ENCODE peak calls at places on chromosomes 11 and 22, in ten cellular contexts. C, Q, Z, T, N, O, G, E, R and K are unnamed samples.

GRCh38 chr11:134659882-134660281 is 247.8 kb upstream of the B3GAT1 start:
- DNase-seq in N (no peak), T (no peak), R (no peak), Z (no peak), Q (no peak), O (no peak), C (no peak), G (no peak), E (no peak), K (no peak)

GRCh38 chr11:130096823-130097222 is 27.1 kb downstream of the APLP2 start:
- DNase-seq in G (no peak), N (no peak), O (no peak), T (no peak), Q (no peak), R (no peak), E (no peak), Z (no peak), C (no peak), K (no peak)

GRCh38 chr11:67265633-67266423 is 445 bp upstream of the GRK2 start:
- DNase-seq in C (peak), Q (peak), R (peak), T (peak), O (no peak), G (peak), E (no peak), Z (peak), N (peak), K (peak)

GRCh38 chr11:134433251-134433650 is 21.2 kb upstream of the B3GAT1 start:
- DNase-seq in G (no peak), Z (no peak), O (no peak), E (no peak), Q (no peak), C (no peak), R (no peak), T (no peak), N (no peak), K (no peak)

GRCh38 chr11:122071680-122072321 is 44.2 kb downstream of the BLID start:
- DNase-seq in R (no peak), Q (no peak), G (peak), E (no peak), O (no peak), N (no peak), C (no peak), T (peak), Z (no peak), K (no peak)

GRCh38 chr22:29004647-29005371 is 56.8 kb downstream of the C22orf31 start:
- DNase-seq in T (peak), R (no peak), O (no peak), Q (peak), E (no peak), G (peak), Z (no peak), N (no peak), C (peak), K (no peak)

GRCh38 chr11:112884012-112884767 is 77.0 kb upstream of the NCAM1 start:
- DNase-seq in G (peak), R (no peak), T (no peak), Q (no peak), Z (no peak), E (no peak), C (peak), O (no peak), N (no peak), K (no peak)

GRCh38 chr11:10622108-10622507 is 53.6 kb upstream of the LYVE1 start:
- DNase-seq in E (no peak), C (no peak), R (no peak), Q (no peak), O (no peak), T (no peak), Z (no peak), N (no peak), G (no peak), K (no peak)

GRCh38 chr22:38243007-38243775 is 29.6 kb downstream of the TMEM184B start:
- DNase-seq in Q (peak), O (no peak), N (no peak), G (peak), Z (no peak), E (no peak), T (peak), C (no peak), R (peak), K (no peak)

GRCh38 chr11:30454108-30454507 is 131.2 kb downstream of the ARL14EP start:
- DNase-seq in Z (no peak), E (no peak), O (no peak), G (no peak), C (no peak), Q (no peak), N (no peak), T (no peak), R (no peak), K (no peak)

GRCh38 chr22:20464096-20464614 is 26.5 kb upstream of the SCARF2 start:
- DNase-seq in N (peak), E (no peak), T (no peak), C (no peak), R (no peak), Q (no peak), G (no peak), O (no peak), Z (peak), K (peak)

GRCh38 chr11:75525433-75526191 is at the start of gene GDPD5:
- DNase-seq in O (peak), G (peak), T (peak), R (peak), Z (peak), E (peak), N (peak), Q (peak), C (peak), K (peak)

GRCh38 chr22:46971141-46971775 is 208.8 kb downstream of the TBC1D22A start:
- DNase-seq in G (peak), O (no peak), E (no peak), C (peak), R (peak), N (no peak), Z (no peak), Q (no peak), T (peak), K (no peak)

GRCh38 chr22:30826670-30827355 is 132.1 kb downstream of the OSBP2 start:
- DNase-seq in Z (no peak), G (no peak), N (no peak), R (no peak), E (no peak), Q (no peak), C (no peak), T (no peak), O (no peak), K (no peak)

GRCh38 chr11:1401656-1402221 is 12.0 kb downstream of the BRSK2 start:
- DNase-seq in N (no peak), Q (no peak), O (peak), R (peak), C (peak), E (no peak), Z (peak), T (peak), G (peak), K (peak)
- TF ChIP-seq CTCF in N (no peak), Q (no peak), O (no peak), R (no peak), C (no peak), E (no peak), Z (no peak), T (no peak), G (no peak), K (no peak)

GRCh38 chr11:111878385-111878765 is 590 bp downstream of the FDXACB1 start:
- DNase-seq in G (no peak), Q (no peak), C (peak), E (no peak), T (no peak), N (no peak), R (no peak), Z (peak), O (no peak), K (no peak)
- TF ChIP-seq CTCF in G (no peak), Q (no peak), C (no peak), E (no peak), T (no peak), N (no peak), R (no peak), Z (no peak), O (no peak), K (no peak)

GRCh38 chr11:839280-839623 is 3.1 kb downstream of the POLR2L start:
- DNase-seq in G (no peak), O (no peak), R (no peak), T (no peak), C (no peak), E (no peak), Z (no peak), Q (no peak), N (no peak), K (no peak)

GRCh38 chr11:841981-842369 is 354 bp downstream of the POLR2L start:
- DNase-seq in T (no peak), R (no peak), N (no peak), G (no peak), Q (no peak), O (no peak), Z (no peak), C (no peak), E (no peak), K (no peak)

GRCh38 chr11:837990-838307 is 4.4 kb downstream of the POLR2L start:
- DNase-seq in O (no peak), G (no peak), Z (no peak), R (no peak), T (no peak), Q (no peak), C (no peak), N (no peak), E (no peak), K (no peak)

GRCh38 chr11:838441-839279 is 3.7 kb downstream of the POLR2L start:
- DNase-seq in R (peak), E (no peak), C (peak), G (no peak), O (no peak), T (no peak), Z (no peak), N (no peak), Q (peak), K (no peak)

DNA sequence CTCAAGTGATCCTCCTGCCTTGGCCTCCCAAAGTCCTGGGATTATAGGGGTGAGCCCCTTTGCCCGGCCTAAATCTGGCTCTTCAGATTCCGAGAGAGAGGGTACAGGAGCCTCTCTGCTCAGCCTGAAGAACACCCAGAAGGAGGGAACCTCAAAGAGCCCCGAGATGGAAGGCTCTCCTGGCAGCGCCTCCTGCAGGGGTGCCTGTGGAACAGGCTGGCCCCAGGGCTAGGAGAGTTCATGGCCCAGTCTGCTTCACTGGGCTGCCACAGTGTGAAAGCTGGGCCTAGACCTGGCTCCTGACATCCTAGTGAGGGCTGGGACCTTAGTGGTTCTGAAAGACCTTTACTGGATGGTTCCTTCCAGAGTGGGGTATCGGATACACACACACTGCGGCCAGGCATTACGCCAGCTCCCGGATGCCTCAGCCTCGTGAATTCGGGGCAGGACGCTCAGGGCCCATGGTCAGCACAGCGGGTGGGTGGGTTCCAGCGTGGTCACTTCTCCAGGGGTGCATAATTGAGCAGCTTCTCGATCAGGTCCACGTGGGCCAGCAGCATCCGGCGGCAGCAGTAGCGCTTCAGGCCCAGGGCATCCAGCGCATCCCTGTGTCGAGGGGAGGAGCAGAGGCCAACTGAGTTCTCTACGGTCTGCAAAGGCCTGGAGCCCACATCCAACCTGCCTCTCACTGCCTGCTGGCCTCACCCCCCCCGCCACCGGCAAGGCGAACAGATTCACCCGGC is 2.3 kb downstream of the POLR2L start:
- DNase-seq in N (no peak), C (no peak), Q (no peak), G (no peak), O (no peak), T (no peak), E (no peak), R (no peak), Z (no peak), K (no peak)
- TF ChIP-seq CTCF in N (peak), C (peak), Q (peak), G (peak), O (no peak), T (peak), E (peak), R (peak), Z (peak), K (peak)

GRCh38 chr22:27879923-27880322 is 39.1 kb downstream of the PITPNB start:
- DNase-seq in O (no peak), Q (no peak), N (no peak), E (no peak), R (peak), Z (peak), G (peak), T (peak), C (peak), K (peak)
- TF ChIP-seq CTCF in O (peak), Q (peak), N (peak), E (peak), R (peak), Z (peak), G (peak), T (peak), C (peak), K (peak)

GRCh38 chr11:17608830-17609229 is 61.8 kb downstream of the OTOG start:
- DNase-seq in R (no peak), C (no peak), Q (no peak), N (no peak), Z (no peak), O (no peak), E (no peak), T (no peak), G (no peak), K (no peak)
- TF ChIP-seq CTCF in R (no peak), C (no peak), Q (no peak), N (no peak), Z (no peak), O (no peak), E (no peak), T (no peak), G (no peak), K (no peak)

GRCh38 chr11:93244018-93244417 is 46.2 kb upstream of the SLC36A4 start:
- DNase-seq in E (no peak), C (no peak), Q (no peak), O (no peak), T (no peak), G (no peak), Z (no peak), N (no peak), R (no peak), K (no peak)

GRCh38 chr11:93251922-93252321 is 54.1 kb upstream of the SLC36A4 start:
- DNase-seq in O (no peak), N (no peak), Q (no peak), T (no peak), Z (no peak), R (no peak), G (no peak), E (no peak), C (no peak), K (no peak)

GRCh38 chr11:93249437-93250210 is 51.8 kb upstream of the SLC36A4 start:
- DNase-seq in T (no peak), C (no peak), O (no peak), Z (no peak), N (no peak), G (peak), R (no peak), E (no peak), Q (no peak), K (no peak)

GRCh38 chr11:93253111-93253510 is 55.3 kb upstream of the SLC36A4 start:
- DNase-seq in T (no peak), O (no peak), N (no peak), C (no peak), G (no peak), E (no peak), Z (no peak), R (no peak), Q (no peak), K (no peak)

DNA sequence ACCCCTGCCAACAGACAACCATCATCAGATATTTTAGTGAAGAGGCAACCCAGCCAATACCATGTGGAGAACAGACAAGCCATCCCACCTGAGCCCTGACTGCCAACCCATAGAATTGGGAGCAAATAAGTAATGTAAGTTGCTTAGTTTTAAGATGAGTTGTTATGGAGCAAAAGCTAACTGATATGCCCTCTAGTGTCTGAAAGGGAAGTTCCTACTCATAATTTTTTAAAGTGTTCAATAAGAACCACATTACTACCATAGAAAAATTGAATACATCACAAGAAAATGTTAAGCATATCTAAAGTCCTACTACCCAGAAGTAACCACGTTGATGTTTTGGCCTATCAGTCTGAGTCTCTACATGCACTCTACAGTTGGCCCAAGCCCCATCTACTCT is 50.8 kb upstream of the SLC36A4 start:
- DNase-seq in O (no peak), G (no peak), R (peak), N (no peak), Z (no peak), Q (no peak), E (no peak), C (peak), T (no peak), K (no peak)
- TF ChIP-seq CTCF in O (no peak), G (peak), R (peak), N (peak), Z (peak), Q (peak), E (peak), C (peak), T (no peak), K (peak)